ENCODE peak calls at places on chromosomes 1 and 21, in ten cellular contexts. H is CD4-positive, alpha-beta T cell; P is left lung; D is Peyer's patch; E is PC-3; I is RWPE1; T is CD4-positive, alpha-beta memory T cell; Z is A549; J is heart right ventricle; V is CD8-positive, alpha-beta memory T cell. Q is an unnamed sample.

GRCh38 chr1:36516372-36517018 is 33.8 kb upstream of the CSF3R start:
- DNase-seq in H (no peak), P (peak; percentile 91), D (peak; percentile 31), E (peak; percentile 59), I (peak; percentile 76), T (peak; percentile 11), Z (peak; percentile 79), J (no peak), V (peak; percentile 6), Q (peak; percentile 64)

GRCh38 chr21:17782051-17782450 is 37.1 kb downstream of the C21orf91 start:
- DNase-seq in H (peak; percentile 38), P (no peak), D (no peak), E (no peak), I (no peak), T (peak; percentile 71), Z (no peak), J (no peak), V (no peak), Q (no peak)

GRCh38 chr1:161177112-161177935 is at the start of gene B4GALT3:
- DNase-seq in H (peak; percentile 84), P (peak; percentile 99), D (peak; percentile 91), E (peak; percentile 82), I (peak; percentile 94), T (peak; percentile 90), Z (peak; percentile 93), J (peak; percentile 93), V (peak; percentile 92), Q (peak; percentile 94)

GRCh38 chr21:32143222-32143939 is 135.5 kb downstream of the MIS18A start:
- DNase-seq in H (no peak), P (no peak), D (no peak), E (no peak), I (no peak), T (no peak), Z (no peak), J (peak; percentile 29), V (no peak), Q (no peak)

GRCh38 chr1:203170625-203171330 is 4.8 kb downstream of the MYBPH start:
- DNase-seq in H (no peak), P (no peak), D (no peak), E (peak; percentile 40), I (no peak), T (no peak), Z (no peak), J (no peak), V (no peak), Q (no peak)

GRCh38 chr1:45412899-45413298 is 72.7 kb upstream of the MUTYH start:
- DNase-seq in H (no peak), P (no peak), D (peak; percentile 30), E (no peak), I (no peak), T (no peak), Z (no peak), J (no peak), V (no peak), Q (no peak)

GRCh38 chr1:203116048-203116810 is 11.3 kb upstream of the ADORA1 start:
- DNase-seq in H (no peak), P (no peak), D (no peak), E (no peak), I (no peak), T (no peak), Z (no peak), J (no peak), V (no peak), Q (no peak)

GRCh38 chr1:33577663-33578062 is 105.2 kb downstream of the ZSCAN20 start:
- DNase-seq in H (no peak), P (no peak), D (no peak), E (no peak), I (no peak), T (no peak), Z (no peak), J (no peak), V (no peak), Q (no peak)

GRCh38 chr1:8538502-8538901 is 220.6 kb downstream of the SLC45A1 start:
- DNase-seq in H (no peak), P (no peak), D (no peak), E (no peak), I (no peak), T (no peak), Z (no peak), J (no peak), V (no peak), Q (no peak)

GRCh38 chr1:8540266-8540926 is 222.5 kb downstream of the SLC45A1 start:
- DNase-seq in H (no peak), P (no peak), D (no peak), E (peak; percentile 53), I (peak; percentile 57), T (no peak), Z (no peak), J (no peak), V (no peak), Q (no peak)

GRCh38 chr1:8541961-8542521 is 224.1 kb downstream of the SLC45A1 start:
- DNase-seq in H (no peak), P (no peak), D (no peak), E (no peak), I (no peak), T (no peak), Z (no peak), J (no peak), V (no peak), Q (no peak)

GRCh38 chr1:8539683-8540082 is 221.8 kb downstream of the SLC45A1 start:
- DNase-seq in H (no peak), P (no peak), D (no peak), E (no peak), I (no peak), T (no peak), Z (no peak), J (no peak), V (no peak), Q (no peak)

GRCh38 chr1:8540971-8541370 is 223.1 kb downstream of the SLC45A1 start:
- DNase-seq in H (no peak), P (no peak), D (no peak), E (no peak), I (no peak), T (no peak), Z (no peak), J (no peak), V (no peak), Q (no peak)
- H3K27ac ChIP-seq in H (no peak overlapping the region), P (no peak overlapping the region), D (no peak overlapping the region), E (peak overlapping the region; percentile 58), I (no peak overlapping the region), T (no peak overlapping the region), Z (no peak overlapping the region), J (no peak overlapping the region), V (no peak overlapping the region), Q (peak overlapping the region; percentile 52)

GRCh38 chr1:150160964-150161626 is 11.4 kb downstream of the PLEKHO1 start:
- DNase-seq in H (no peak), P (no peak), D (peak; percentile 45), E (no peak), I (no peak), T (no peak), Z (no peak), J (no peak), V (no peak), Q (no peak)

GRCh38 chr1:150162862-150163706 is 13.4 kb downstream of the PLEKHO1 start:
- DNase-seq in H (no peak), P (peak; percentile 85), D (peak; percentile 78), E (peak; percentile 50), I (peak; percentile 70), T (no peak), Z (no peak), J (peak; percentile 71), V (no peak), Q (peak; percentile 98)

GRCh38 chr1:150164224-150164623 is 14.5 kb downstream of the PLEKHO1 start:
- DNase-seq in H (no peak), P (no peak), D (peak; percentile 40), E (no peak), I (no peak), T (no peak), Z (no peak), J (peak; percentile 36), V (no peak), Q (no peak)

GRCh38 chr1:150162582-150162861 is 12.8 kb downstream of the PLEKHO1 start:
- DNase-seq in H (no peak), P (no peak), D (no peak), E (no peak), I (no peak), T (no peak), Z (no peak), J (no peak), V (no peak), Q (no peak)

GRCh38 chr1:150161747-150162581 is 12.2 kb downstream of the PLEKHO1 start:
- DNase-seq in H (no peak), P (no peak), D (no peak), E (no peak), I (no peak), T (no peak), Z (no peak), J (no peak), V (no peak), Q (no peak)
- H3K27ac ChIP-seq in H (no peak overlapping the region), P (peak overlapping the region; percentile 89), D (peak overlapping the region; percentile 70), E (no peak overlapping the region), I (no peak overlapping the region), T (no peak overlapping the region), Z (no peak overlapping the region), J (peak overlapping the region; percentile 78), V (peak overlapping the region; percentile 85), Q (peak overlapping the region; percentile 95)

GRCh38 chr1:1228187-1228586 is 3.6 kb downstream of the SDF4 start:
- DNase-seq in H (no peak), P (no peak), D (no peak), E (no peak), I (no peak), T (no peak), Z (no peak), J (no peak), V (no peak), Q (no peak)

GRCh38 chr1:1230656-1231399 is 973 bp downstream of the SDF4 start:
- DNase-seq in H (no peak), P (no peak), D (no peak), E (peak; percentile 81), I (no peak), T (no peak), Z (peak; percentile 68), J (no peak), V (no peak), Q (no peak)

GRCh38 chr1:1231400-1232223 is at the start of gene SDF4:
- DNase-seq in H (peak; percentile 94), P (peak; percentile 98), D (peak; percentile 95), E (peak; percentile 99), I (peak; percentile 99), T (peak; percentile 97), Z (peak; percentile 92), J (peak; percentile 97), V (peak; percentile 96), Q (peak; percentile 97)

GRCh38 chr1:1228596-1229321 is 3.0 kb downstream of the SDF4 start:
- DNase-seq in H (no peak), P (no peak), D (no peak), E (no peak), I (no peak), T (no peak), Z (no peak), J (no peak), V (no peak), Q (no peak)

GRCh38 chr1:1229770-1230169 is 2.0 kb downstream of the SDF4 start:
- DNase-seq in H (no peak), P (no peak), D (no peak), E (no peak), I (no peak), T (no peak), Z (no peak), J (no peak), V (no peak), Q (no peak)
- H3K27ac ChIP-seq in H (no peak overlapping the region), P (no peak overlapping the region), D (no peak overlapping the region), E (no peak overlapping the region), I (peak overlapping the region; percentile 81), T (peak overlapping the region; percentile 96), Z (no peak overlapping the region), J (no peak overlapping the region), V (no peak overlapping the region), Q (no peak overlapping the region)

DNA sequence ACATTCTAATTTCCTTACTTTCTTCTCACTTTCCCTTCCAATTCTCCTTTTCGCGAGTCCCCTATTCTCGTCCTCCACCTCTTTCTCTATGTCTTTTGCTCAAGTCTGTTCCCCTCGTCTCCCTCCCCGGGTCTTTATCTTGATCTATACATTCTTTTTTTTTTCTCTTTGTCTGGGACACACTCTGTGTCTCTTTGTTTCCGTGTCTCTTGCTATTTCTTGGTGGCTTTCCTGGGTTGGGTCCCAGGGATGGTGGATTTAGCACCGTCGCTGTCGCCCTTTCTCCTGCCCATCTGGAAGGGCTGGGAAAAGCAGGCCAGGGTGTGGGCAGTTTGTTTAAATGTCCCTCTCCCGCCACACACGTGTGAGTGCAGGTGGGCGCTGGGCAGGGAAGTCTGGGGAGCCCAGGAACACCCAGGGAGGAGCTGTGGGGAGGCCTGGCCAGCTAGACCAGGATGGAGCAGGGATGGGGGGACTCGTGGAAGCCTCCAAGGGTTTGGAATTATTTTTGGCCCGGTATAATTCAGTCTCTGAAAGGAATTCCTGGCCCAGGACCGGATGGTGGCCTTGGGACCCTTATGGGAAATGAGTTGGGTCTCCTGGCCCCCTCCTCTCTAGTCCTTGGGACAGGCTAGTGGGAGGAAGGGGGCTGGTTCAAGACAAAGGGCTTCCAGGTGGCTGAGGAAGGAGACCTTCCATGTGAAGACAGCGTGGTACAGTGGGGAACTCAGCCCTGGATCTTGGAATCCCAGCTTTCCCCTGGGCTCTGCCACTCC is 9.5 kb upstream of the ID3 start:
- DNase-seq in H (no peak), P (no peak), D (no peak), E (no peak), I (no peak), T (no peak), Z (no peak), J (no peak), V (no peak), Q (no peak)
- H3K27ac ChIP-seq in H (no peak overlapping the region), P (peak overlapping the region; percentile 79), D (peak overlapping the region; percentile 65), E (no peak overlapping the region), I (peak overlapping the region; percentile 62), T (no peak overlapping the region), Z (peak overlapping the region; percentile 88), J (peak overlapping the region; percentile 86), V (peak overlapping the region; percentile 8), Q (peak overlapping the region; percentile 94)